ENCODE peak calls at places on chromosomes 13 and 19, in five cellular contexts. One of them, this sample, is unnamed.

GRCh38 chr13:108957369-108958012 is 328.1 kb downstream of the MYO16 start:
- DNase-seq in activated T-helper 1 cell treated with anti-CD3 and anti-CD28 coated beads, Interleukin-2, amount 50 U/mL, for 16 hours: no peak
- DNase-seq in fibroblast of villous mesenchyme: peak; percentile 73
- DNase-seq in DMS 273 treated with DMSO at 0.1 percent for 48 hours: no peak
- DNase-seq in fibroblast of the aortic adventitia: peak; percentile 89
- DNase-seq in this sample: no peak

GRCh38 chr19:55640577-55641375 is at the start of gene ZNF580:
- DNase-seq in fibroblast of the aortic adventitia: peak; percentile 71
- DNase-seq in activated T-helper 1 cell treated with anti-CD3 and anti-CD28 coated beads, Interleukin-2, amount 50 U/mL, for 16 hours: no peak
- DNase-seq in DMS 273 treated with DMSO at 0.1 percent for 48 hours: peak; percentile 31
- DNase-seq in fibroblast of villous mesenchyme: peak; percentile 87
- DNase-seq in this sample: peak; percentile 72

GRCh38 chr19:54875506-54875905 is 1.5 kb downstream of the FCAR start:
- DNase-seq in fibroblast of villous mesenchyme: no peak
- DNase-seq in DMS 273 treated with DMSO at 0.1 percent for 48 hours: no peak
- DNase-seq in fibroblast of the aortic adventitia: no peak
- DNase-seq in activated T-helper 1 cell treated with anti-CD3 and anti-CD28 coated beads, Interleukin-2, amount 50 U/mL, for 16 hours: no peak
- DNase-seq in this sample: no peak

GRCh38 chr13:113903361-113903760 is 39.5 kb upstream of the GAS6 start:
- DNase-seq in activated T-helper 1 cell treated with anti-CD3 and anti-CD28 coated beads, Interleukin-2, amount 50 U/mL, for 16 hours: no peak
- DNase-seq in DMS 273 treated with DMSO at 0.1 percent for 48 hours: no peak
- DNase-seq in fibroblast of the aortic adventitia: peak; percentile 68
- DNase-seq in fibroblast of villous mesenchyme: no peak
- DNase-seq in this sample: no peak

GRCh38 chr19:7356899-7357627 is 8.3 kb downstream of the ARHGEF18 start:
- DNase-seq in fibroblast of the aortic adventitia: no peak
- DNase-seq in activated T-helper 1 cell treated with anti-CD3 and anti-CD28 coated beads, Interleukin-2, amount 50 U/mL, for 16 hours: no peak
- DNase-seq in DMS 273 treated with DMSO at 0.1 percent for 48 hours: no peak
- DNase-seq in fibroblast of villous mesenchyme: no peak
- DNase-seq in this sample: no peak

GRCh38 chr13:66402546-66402945 is 827.6 kb downstream of the PCDH9 start:
- DNase-seq in activated T-helper 1 cell treated with anti-CD3 and anti-CD28 coated beads, Interleukin-2, amount 50 U/mL, for 16 hours: no peak
- DNase-seq in DMS 273 treated with DMSO at 0.1 percent for 48 hours: no peak
- DNase-seq in fibroblast of the aortic adventitia: no peak
- DNase-seq in fibroblast of villous mesenchyme: no peak
- DNase-seq in this sample: no peak

GRCh38 chr19:17289489-17289888 is 7.8 kb downstream of the ANKLE1 start:
- DNase-seq in fibroblast of villous mesenchyme: peak; percentile 91
- DNase-seq in activated T-helper 1 cell treated with anti-CD3 and anti-CD28 coated beads, Interleukin-2, amount 50 U/mL, for 16 hours: no peak
- DNase-seq in fibroblast of the aortic adventitia: peak; percentile 91
- DNase-seq in DMS 273 treated with DMSO at 0.1 percent for 48 hours: no peak
- DNase-seq in this sample: no peak

GRCh38 chr13:40786568-40786996 is 2.8 kb upstream of the SLC25A15 start:
- DNase-seq in fibroblast of the aortic adventitia: no peak
- DNase-seq in fibroblast of villous mesenchyme: peak; percentile 76
- DNase-seq in activated T-helper 1 cell treated with anti-CD3 and anti-CD28 coated beads, Interleukin-2, amount 50 U/mL, for 16 hours: no peak
- DNase-seq in DMS 273 treated with DMSO at 0.1 percent for 48 hours: no peak
- DNase-seq in this sample: peak; percentile 74

GRCh38 chr19:38502410-38503143 is 69.1 kb downstream of the RYR1 start:
- DNase-seq in fibroblast of the aortic adventitia: no peak
- DNase-seq in DMS 273 treated with DMSO at 0.1 percent for 48 hours: no peak
- DNase-seq in activated T-helper 1 cell treated with anti-CD3 and anti-CD28 coated beads, Interleukin-2, amount 50 U/mL, for 16 hours: no peak
- DNase-seq in fibroblast of villous mesenchyme: no peak
- DNase-seq in this sample: no peak

GRCh38 chr19:30897034-30897433 is 452.2 kb downstream of the TSHZ3 start:
- DNase-seq in fibroblast of villous mesenchyme: no peak
- DNase-seq in DMS 273 treated with DMSO at 0.1 percent for 48 hours: no peak
- DNase-seq in fibroblast of the aortic adventitia: no peak
- DNase-seq in activated T-helper 1 cell treated with anti-CD3 and anti-CD28 coated beads, Interleukin-2, amount 50 U/mL, for 16 hours: no peak
- DNase-seq in this sample: no peak

GRCh38 chr13:36362251-36362650 is 16.1 kb upstream of the SPART start:
- DNase-seq in DMS 273 treated with DMSO at 0.1 percent for 48 hours: no peak
- DNase-seq in fibroblast of the aortic adventitia: peak; percentile 89
- DNase-seq in activated T-helper 1 cell treated with anti-CD3 and anti-CD28 coated beads, Interleukin-2, amount 50 U/mL, for 16 hours: no peak
- DNase-seq in fibroblast of villous mesenchyme: peak; percentile 61
- DNase-seq in this sample: no peak

GRCh38 chr13:109145631-109146030 is 516.2 kb downstream of the MYO16 start:
- DNase-seq in DMS 273 treated with DMSO at 0.1 percent for 48 hours: no peak
- DNase-seq in fibroblast of villous mesenchyme: peak; percentile 83
- DNase-seq in fibroblast of the aortic adventitia: peak; percentile 78
- DNase-seq in activated T-helper 1 cell treated with anti-CD3 and anti-CD28 coated beads, Interleukin-2, amount 50 U/mL, for 16 hours: no peak
- DNase-seq in this sample: no peak

GRCh38 chr13:67043901-67044300 is 186.2 kb downstream of the PCDH9 start:
- DNase-seq in activated T-helper 1 cell treated with anti-CD3 and anti-CD28 coated beads, Interleukin-2, amount 50 U/mL, for 16 hours: no peak
- DNase-seq in DMS 273 treated with DMSO at 0.1 percent for 48 hours: no peak
- DNase-seq in fibroblast of villous mesenchyme: no peak
- DNase-seq in fibroblast of the aortic adventitia: peak; percentile 61
- DNase-seq in this sample: no peak

GRCh38 chr19:51552996-51553725 is 17.9 kb upstream of the ZNF175 start:
- DNase-seq in activated T-helper 1 cell treated with anti-CD3 and anti-CD28 coated beads, Interleukin-2, amount 50 U/mL, for 16 hours: no peak
- DNase-seq in DMS 273 treated with DMSO at 0.1 percent for 48 hours: no peak
- DNase-seq in fibroblast of villous mesenchyme: peak; percentile 60
- DNase-seq in fibroblast of the aortic adventitia: peak; percentile 67
- DNase-seq in this sample: peak; percentile 74

GRCh38 chr13:64579331-64579730 is 2650.8 kb downstream of the PCDH9 start:
- DNase-seq in fibroblast of villous mesenchyme: no peak
- DNase-seq in fibroblast of the aortic adventitia: no peak
- DNase-seq in DMS 273 treated with DMSO at 0.1 percent for 48 hours: no peak
- DNase-seq in activated T-helper 1 cell treated with anti-CD3 and anti-CD28 coated beads, Interleukin-2, amount 50 U/mL, for 16 hours: no peak
- DNase-seq in this sample: no peak

GRCh38 chr13:72341904-72342303 is 385.5 kb downstream of the MZT1 start:
- DNase-seq in fibroblast of the aortic adventitia: no peak
- DNase-seq in activated T-helper 1 cell treated with anti-CD3 and anti-CD28 coated beads, Interleukin-2, amount 50 U/mL, for 16 hours: no peak
- DNase-seq in fibroblast of villous mesenchyme: no peak
- DNase-seq in DMS 273 treated with DMSO at 0.1 percent for 48 hours: no peak
- DNase-seq in this sample: no peak

GRCh38 chr19:19111138-19111835 is 27.0 kb downstream of the TMEM161A start:
- DNase-seq in fibroblast of villous mesenchyme: no peak
- DNase-seq in DMS 273 treated with DMSO at 0.1 percent for 48 hours: no peak
- DNase-seq in fibroblast of the aortic adventitia: no peak
- DNase-seq in activated T-helper 1 cell treated with anti-CD3 and anti-CD28 coated beads, Interleukin-2, amount 50 U/mL, for 16 hours: no peak
- DNase-seq in this sample: peak; percentile 73